ENCODE peak calls at places on chromosomes 3 and 15, in six cellular contexts. M, I, T, F, C and R are unnamed samples.

GRCh38 chr15:84784262-84784661 is 32.9 kb upstream of the ALPK3 start:
- DNase-seq in T (no peak), F (no peak), I (no peak), C (no peak), M (no peak), R (no peak)

GRCh38 chr3:79917561-79917960 is 149.8 kb upstream of the ROBO1 start:
- DNase-seq in T (no peak), F (no peak), M (no peak), I (no peak), C (no peak), R (no peak)

GRCh38 chr3:189502676-189503257 is 128.4 kb upstream of the TP63 start:
- DNase-seq in T (no peak), C (no peak), I (no peak), F (no peak), M (no peak), R (no peak)

GRCh38 chr15:67865331-67865730 is 25.5 kb upstream of the RNU6-1 start:
- DNase-seq in T (no peak), I (no peak), C (no peak), M (no peak), F (no peak), R (no peak)

GRCh38 chr3:49992351-49992750 is 52.4 kb downstream of the RBM6 start:
- DNase-seq in M (no peak), T (no peak), C (no peak), I (no peak), F (no peak), R (no peak)

GRCh38 chr3:71681224-71681668 is 44.0 kb downstream of the EIF4E3 start:
- DNase-seq in M (no peak), C (peak), F (peak), I (peak), T (peak), R (no peak)

GRCh38 chr15:20344601-20345400 is 196.8 kb downstream of the GOLGA6L6 start:
- DNase-seq in T (no peak), I (no peak), C (no peak), F (no peak), M (no peak), R (no peak)

GRCh38 chr3:154243353-154243752 is 80.9 kb downstream of the DHX36 start:
- DNase-seq in C (no peak), I (no peak), T (no peak), F (no peak), M (no peak), R (no peak)

GRCh38 chr3:128345195-128345594 is 121.5 kb downstream of the DNAJB8 start:
- DNase-seq in F (no peak), C (no peak), M (no peak), T (no peak), I (no peak), R (no peak)

GRCh38 chr15:38154837-38155236 is 97.8 kb upstream of the SPRED1 start:
- DNase-seq in M (no peak), F (no peak), I (no peak), C (no peak), T (no peak), R (no peak)

GRCh38 chr3:157335677-157336076 is 101.0 kb upstream of the PTX3 start:
- DNase-seq in M (no peak), C (no peak), I (peak), T (peak), F (no peak), R (no peak)

GRCh38 chr15:40787344-40787841 is 17.6 kb downstream of the C15orf62 start:
- DNase-seq in I (no peak), C (peak), T (no peak), M (peak), F (no peak), R (no peak)

GRCh38 chr3:118772036-118773030 is 262.3 kb downstream of the IGSF11 start:
- DNase-seq in T (no peak), F (no peak), M (no peak), C (no peak), I (no peak), R (no peak)

GRCh38 chr3:65677486-65677885 is 361.2 kb downstream of the MAGI1 start:
- DNase-seq in I (no peak), M (no peak), T (no peak), F (no peak), C (no peak), R (no peak)

GRCh38 chr15:50257924-50258323 is 7.6 kb downstream of the HDC start:
- DNase-seq in C (no peak), F (no peak), T (no peak), M (no peak), I (no peak), R (no peak)

GRCh38 chr3:52367891-52368880 is 52.1 kb downstream of the DNAH1 start:
- DNase-seq in F (no peak), I (no peak), M (no peak), T (no peak), C (no peak), R (no peak)

GRCh38 chr15:66670698-66671580 is 31.1 kb upstream of the SMAD6 start:
- DNase-seq in C (no peak), F (no peak), M (no peak), T (peak), I (no peak), R (no peak)

GRCh38 chr15:34855893-34856292 is 60.5 kb upstream of the ACTC1 start:
- DNase-seq in C (no peak), T (no peak), M (no peak), F (no peak), I (no peak), R (no peak)

GRCh38 chr3:133663569-133664313 is 2.0 kb upstream of the TOPBP1 start:
- DNase-seq in M (peak), I (peak), T (peak), C (no peak), F (no peak), R (peak)

GRCh38 chr15:77028451-77029165 is 33.7 kb downstream of the PSTPIP1 start:
- DNase-seq in M (no peak), F (peak), T (peak), C (no peak), I (no peak), R (no peak)

GRCh38 chr3:143654906-143655305 is 193.4 kb downstream of the SLC9A9 start:
- DNase-seq in I (no peak), F (no peak), T (no peak), M (no peak), C (no peak), R (no peak)

GRCh38 chr15:69648215-69648614 is 195.6 kb downstream of the RPLP1 start:
- DNase-seq in T (no peak), M (no peak), I (no peak), C (peak), F (no peak), R (no peak)

GRCh38 chr3:188111002-188111584 is 42.9 kb upstream of the LPP start:
- DNase-seq in F (no peak), T (no peak), M (no peak), C (no peak), I (no peak), R (no peak)

GRCh38 chr3:21544076-21544462 is 206.9 kb downstream of the ZNF385D start:
- DNase-seq in F (no peak), I (no peak), T (no peak), C (no peak), M (no peak), R (no peak)

GRCh38 chr3:193729601-193730000 is 136.6 kb downstream of the OPA1 start:
- DNase-seq in I (no peak), T (no peak), M (no peak), F (no peak), C (no peak), R (no peak)

GRCh38 chr3:56937580-56937979 is 122.9 kb upstream of the SPATA12 start:
- DNase-seq in F (no peak), M (no peak), I (no peak), C (no peak), T (no peak), R (no peak)

GRCh38 chr15:23823508-23823907 is 136.4 kb upstream of the NDN start:
- DNase-seq in T (peak), F (no peak), I (no peak), M (no peak), C (peak), R (no peak)

GRCh38 chr3:45929042-45929679 is 14.1 kb upstream of the CXCR6 start:
- DNase-seq in I (no peak), F (peak), T (peak), M (peak), C (peak), R (peak)

GRCh38 chr15:77370580-77370979 is 49.3 kb downstream of the PEAK1 start:
- DNase-seq in C (no peak), M (no peak), T (no peak), I (no peak), F (no peak), R (no peak)

GRCh38 chr3:107373896-107374295 is 3.3 kb upstream of the CCDC54 start:
- DNase-seq in C (no peak), M (no peak), T (no peak), I (no peak), F (no peak), R (no peak)

GRCh38 chr3:113129168-113129567 is 82.2 kb upstream of the BOC start:
- DNase-seq in T (no peak), F (no peak), M (no peak), C (no peak), I (no peak), R (no peak)

GRCh38 chr3:98892263-98892662 is 9.2 kb downstream of the DCBLD2 start:
- DNase-seq in I (no peak), T (no peak), M (no peak), C (no peak), F (no peak), R (no peak)

GRCh38 chr3:15903776-15904720 is 106.3 kb upstream of the ANKRD28 start:
- DNase-seq in T (no peak), C (no peak), M (no peak), F (no peak), I (no peak), R (no peak)

GRCh38 chr3:158121295-158121694 is 11.4 kb downstream of the RSRC1 start:
- DNase-seq in I (no peak), M (no peak), F (no peak), T (no peak), C (no peak), R (no peak)

GRCh38 chr3:171354049-171354705 is 106.0 kb downstream of the TNIK start:
- DNase-seq in I (no peak), C (no peak), M (no peak), F (no peak), T (no peak), R (peak)

GRCh38 chr3:197711973-197712707 is 24.6 kb downstream of the RUBCN start:
- DNase-seq in I (peak), T (peak), F (no peak), M (peak), C (peak), R (no peak)

GRCh38 chr15:58738051-58738707 is 11.3 kb downstream of the ADAM10 start:
- DNase-seq in C (no peak), T (no peak), M (no peak), I (no peak), F (no peak), R (no peak)